ENCODE peak calls at places on chromosome 6, in eight cellular contexts. One of them, this sample, is unnamed.

GRCh38 chr6:153568601-153569000 is 437.5 kb upstream of the RGS17 start:
- DNase-seq in upper lobe of left lung: no peak
- DNase-seq in fibroblast of mammary gland: peak
- DNase-seq in GM20000: no peak
- DNase-seq in HT1080: peak
- DNase-seq in A549: no peak
- DNase-seq in stimulated activated CD8-positive, alpha-beta memory T cell treated with anti-CD3 and anti-CD28 coated beads, Interleukin-15, amount 100 ng/mL, for 24 hours: no peak
- DNase-seq in substantia nigra: no peak
- DNase-seq in this sample: no peak

GRCh38 chr6:51570168-51570921 is 517.1 kb downstream of the PKHD1 start:
- DNase-seq in upper lobe of left lung: no peak
- DNase-seq in fibroblast of mammary gland: no peak
- DNase-seq in GM20000: no peak
- DNase-seq in HT1080: no peak
- DNase-seq in A549: no peak
- DNase-seq in stimulated activated CD8-positive, alpha-beta memory T cell treated with anti-CD3 and anti-CD28 coated beads, Interleukin-15, amount 100 ng/mL, for 24 hours: no peak
- DNase-seq in substantia nigra: no peak
- DNase-seq in this sample: peak

GRCh38 chr6:113246186-113246585 is 611.0 kb upstream of the MARCKS start:
- DNase-seq in upper lobe of left lung: no peak
- DNase-seq in fibroblast of mammary gland: no peak
- DNase-seq in GM20000: no peak
- DNase-seq in HT1080: no peak
- DNase-seq in A549: no peak
- DNase-seq in stimulated activated CD8-positive, alpha-beta memory T cell treated with anti-CD3 and anti-CD28 coated beads, Interleukin-15, amount 100 ng/mL, for 24 hours: no peak
- DNase-seq in substantia nigra: no peak
- DNase-seq in this sample: no peak

GRCh38 chr6:45006893-45007292 is 321.2 kb upstream of the RUNX2 start:
- DNase-seq in upper lobe of left lung: no peak
- DNase-seq in fibroblast of mammary gland: no peak
- DNase-seq in GM20000: no peak
- DNase-seq in HT1080: no peak
- DNase-seq in A549: no peak
- DNase-seq in stimulated activated CD8-positive, alpha-beta memory T cell treated with anti-CD3 and anti-CD28 coated beads, Interleukin-15, amount 100 ng/mL, for 24 hours: no peak
- DNase-seq in substantia nigra: no peak
- DNase-seq in this sample: no peak

GRCh38 chr6:15058200-15059070 is 187.4 kb upstream of the JARID2 start:
- DNase-seq in upper lobe of left lung: no peak
- DNase-seq in fibroblast of mammary gland: no peak
- DNase-seq in GM20000: no peak
- DNase-seq in HT1080: no peak
- DNase-seq in A549: no peak
- DNase-seq in stimulated activated CD8-positive, alpha-beta memory T cell treated with anti-CD3 and anti-CD28 coated beads, Interleukin-15, amount 100 ng/mL, for 24 hours: no peak
- DNase-seq in substantia nigra: no peak
- DNase-seq in this sample: no peak

GRCh38 chr6:135002974-135003703 is 51.5 kb downstream of the HBS1L start:
- DNase-seq in upper lobe of left lung: no peak
- DNase-seq in fibroblast of mammary gland: no peak
- DNase-seq in GM20000: peak
- DNase-seq in HT1080: no peak
- DNase-seq in A549: no peak
- DNase-seq in stimulated activated CD8-positive, alpha-beta memory T cell treated with anti-CD3 and anti-CD28 coated beads, Interleukin-15, amount 100 ng/mL, for 24 hours: no peak
- DNase-seq in substantia nigra: no peak
- DNase-seq in this sample: no peak

GRCh38 chr6:47552319-47552718 is 74.7 kb downstream of the CD2AP start:
- DNase-seq in upper lobe of left lung: no peak
- DNase-seq in fibroblast of mammary gland: no peak
- DNase-seq in GM20000: no peak
- DNase-seq in HT1080: no peak
- DNase-seq in A549: no peak
- DNase-seq in stimulated activated CD8-positive, alpha-beta memory T cell treated with anti-CD3 and anti-CD28 coated beads, Interleukin-15, amount 100 ng/mL, for 24 hours: no peak
- DNase-seq in substantia nigra: no peak
- DNase-seq in this sample: no peak

GRCh38 chr6:10030942-10031537 is 383.8 kb downstream of the TFAP2A start:
- DNase-seq in upper lobe of left lung: no peak
- DNase-seq in fibroblast of mammary gland: no peak
- DNase-seq in GM20000: peak
- DNase-seq in HT1080: no peak
- DNase-seq in A549: no peak
- DNase-seq in stimulated activated CD8-positive, alpha-beta memory T cell treated with anti-CD3 and anti-CD28 coated beads, Interleukin-15, amount 100 ng/mL, for 24 hours: no peak
- DNase-seq in substantia nigra: no peak
- DNase-seq in this sample: peak

GRCh38 chr6:126380072-126380583 is 40.2 kb downstream of the CENPW start:
- DNase-seq in upper lobe of left lung: no peak
- DNase-seq in fibroblast of mammary gland: no peak
- DNase-seq in GM20000: no peak
- DNase-seq in HT1080: no peak
- DNase-seq in A549: no peak
- DNase-seq in stimulated activated CD8-positive, alpha-beta memory T cell treated with anti-CD3 and anti-CD28 coated beads, Interleukin-15, amount 100 ng/mL, for 24 hours: no peak
- DNase-seq in substantia nigra: no peak
- DNase-seq in this sample: no peak